ENCODE peak calls at places on chromosomes 6 and 20, in five cellular contexts. M, J, T, C and S are unnamed samples.

GRCh38 chr6:122651604-122652003 is 41.4 kb downstream of the PKIB start:
- DNase-seq in M (no peak), J (no peak), T (no peak), C (no peak), S (no peak)

GRCh38 chr6:109164331-109164730 is 69.0 kb downstream of the CEP57L1 start:
- DNase-seq in M (no peak), J (no peak), T (no peak), C (no peak), S (no peak)

GRCh38 chr6:16432075-16433032 is 194.0 kb downstream of the GMPR start:
- DNase-seq in M (no peak), J (no peak), T (no peak), C (peak), S (no peak)

GRCh38 chr6:88730602-88731001 is 232.8 kb downstream of the RNGTT start:
- DNase-seq in M (no peak), J (peak), T (no peak), C (no peak), S (no peak)

GRCh38 chr6:140641412-140641811 is 1267.0 kb upstream of the CITED2 start:
- DNase-seq in M (no peak), J (no peak), T (no peak), C (peak), S (no peak)

GRCh38 chr20:44224651-44225050 is 14.1 kb upstream of the OSER1 start:
- DNase-seq in M (no peak), J (no peak), T (no peak), C (no peak), S (no peak)

GRCh38 chr6:147158881-147159280 is 45.3 kb upstream of the STXBP5 start:
- DNase-seq in M (no peak), J (no peak), T (no peak), C (no peak), S (no peak)

GRCh38 chr20:5557123-5557522 is 193.1 kb upstream of the SHLD1 start:
- DNase-seq in M (no peak), J (peak), T (peak), C (peak), S (peak)

GRCh38 chr6:45420083-45420908 is 42.6 kb upstream of the SUPT3H start:
- DNase-seq in M (no peak), J (no peak), T (no peak), C (no peak), S (no peak)

GRCh38 chr6:147077251-147077650 is 127.0 kb upstream of the STXBP5 start:
- DNase-seq in M (no peak), J (no peak), T (no peak), C (no peak), S (no peak)

GRCh38 chr6:156977527-156978291 is 200.5 kb downstream of the ARID1B start:
- DNase-seq in M (no peak), J (no peak), T (no peak), C (no peak), S (peak)

GRCh38 chr6:155473741-155474140 is 18.1 kb upstream of the NOX3 start:
- DNase-seq in M (no peak), J (no peak), T (no peak), C (no peak), S (no peak)

GRCh38 chr6:18386302-18386976 is 711 bp upstream of the RNF144B start:
- DNase-seq in M (no peak), J (no peak), T (no peak), C (no peak), S (no peak)

GRCh38 chr6:35152067-35152707 is 11.0 kb upstream of the TCP11 start:
- DNase-seq in M (no peak), J (no peak), T (no peak), C (no peak), S (no peak)

GRCh38 chr20:43404880-43405279 is 52.8 kb upstream of the SRSF6 start:
- DNase-seq in M (peak), J (peak), T (peak), C (peak), S (no peak)

GRCh38 chr20:33311989-33312388 is 29.0 kb downstream of the BPIFB1 start:
- DNase-seq in M (no peak), J (no peak), T (no peak), C (no peak), S (no peak)

GRCh38 chr6:148037496-148037895 is 305.1 kb upstream of the SASH1 start:
- DNase-seq in M (no peak), J (no peak), T (no peak), C (no peak), S (peak)

GRCh38 chr20:45049904-45050471 is 50.9 kb downstream of the KCNS1 start:
- DNase-seq in M (no peak), J (no peak), T (no peak), C (peak), S (no peak)

GRCh38 chr6:149211046-149211571 is 106.4 kb upstream of the TAB2 start:
- DNase-seq in M (peak), J (no peak), T (no peak), C (peak), S (no peak)

GRCh38 chr20:44537993-44538392 is 16.1 kb upstream of the SERINC3 start:
- DNase-seq in M (no peak), J (no peak), T (no peak), C (no peak), S (no peak)

GRCh38 chr20:37265152-37265551 is 3.5 kb upstream of the GHRH start:
- DNase-seq in M (no peak), J (no peak), T (no peak), C (peak), S (no peak)

GRCh38 chr6:169046483-169047192 is 207.0 kb downstream of the THBS2 start:
- DNase-seq in M (no peak), J (no peak), T (no peak), C (no peak), S (no peak)

GRCh38 chr6:4774715-4775590 is 1.3 kb upstream of the CDYL start:
- DNase-seq in M (peak), J (no peak), T (no peak), C (no peak), S (no peak)

GRCh38 chr6:53813096-53813495 is 18.3 kb downstream of the LRRC1 start:
- DNase-seq in M (no peak), J (no peak), T (no peak), C (no peak), S (no peak)

GRCh38 chr6:170062904-170063220 is 228.0 kb downstream of the DLL1 start:
- DNase-seq in M (peak), J (no peak), T (no peak), C (no peak), S (no peak)

GRCh38 chr6:43877021-43877420 is 107.0 kb downstream of the VEGFA start:
- DNase-seq in M (no peak), J (no peak), T (no peak), C (no peak), S (no peak)

GRCh38 chr6:27145731-27146455 is 101.6 kb upstream of the PRSS16 start:
- DNase-seq in M (peak), J (no peak), T (no peak), C (peak), S (peak)

GRCh38 chr20:3141757-3142156 is 17.9 kb downstream of the FASTKD5 start:
- DNase-seq in M (no peak), J (no peak), T (no peak), C (no peak), S (no peak)

GRCh38 chr6:36339156-36339555 is 2.5 kb upstream of the BNIP5 start:
- DNase-seq in M (no peak), J (no peak), T (no peak), C (no peak), S (no peak)

GRCh38 chr6:42316981-42317380 is 99.3 kb upstream of the MRPS10 start:
- DNase-seq in M (no peak), J (no peak), T (no peak), C (peak), S (no peak)

GRCh38 chr6:114364295-114364694 is 21.5 kb upstream of the HS3ST5 start:
- DNase-seq in M (no peak), J (peak), T (no peak), C (no peak), S (no peak)

GRCh38 chr6:141610741-141611140 is 522.0 kb upstream of the GJE1 start:
- DNase-seq in M (no peak), J (no peak), T (no peak), C (no peak), S (no peak)

GRCh38 chr6:150177260-150178246 is 34.7 kb downstream of the PPP1R14C start:
- DNase-seq in M (no peak), J (peak), T (no peak), C (no peak), S (no peak)

GRCh38 chr20:35739294-35740163 is 2.5 kb downstream of the RBM39 start:
- DNase-seq in M (no peak), J (no peak), T (no peak), C (peak), S (no peak)

GRCh38 chr6:70686548-70687133 is 19.0 kb downstream of the SMAP1 start:
- DNase-seq in M (no peak), J (peak), T (peak), C (peak), S (no peak)

GRCh38 chr6:108083349-108083748 is 8.8 kb upstream of the OSTM1 start:
- DNase-seq in M (no peak), J (no peak), T (no peak), C (no peak), S (no peak)

GRCh38 chr6:31531771-31532643 is 3.2 kb downstream of the MCCD1 start:
- DNase-seq in M (no peak), J (no peak), T (no peak), C (no peak), S (no peak)

GRCh38 chr6:139927236-139927635 is 552.8 kb upstream of the CITED2 start:
- DNase-seq in M (no peak), J (no peak), T (peak), C (no peak), S (no peak)

GRCh38 chr20:46757754-46758678 is 48.6 kb downstream of the SLC2A10 start:
- DNase-seq in M (peak), J (peak), T (peak), C (peak), S (no peak)